ENCODE peak calls at places on chromosomes 7 and 10, in four cellular contexts. T is upper lobe of left lung, K is psoas muscle, E is A673. M is an unnamed sample.

GRCh38 chr10:63713191-63714144 is 192.3 kb downstream of the REEP3 start:
- DNase-seq in T (peak; percentile 40), K (peak; percentile 84), E (peak; percentile 99), M (peak; percentile 83)

GRCh38 chr7:158740013-158740656 is 35.5 kb upstream of the NCAPG2 start:
- DNase-seq in T (peak; percentile 76), K (no peak), E (no peak), M (no peak)

GRCh38 chr10:76430330-76430729 is 998.9 kb downstream of the LRMDA start:
- DNase-seq in T (no peak), K (no peak), E (no peak), M (no peak)

GRCh38 chr10:123009105-123009805 is 449 bp downstream of the ACADSB start:
- DNase-seq in T (peak; percentile 24), K (peak; percentile 60), E (peak; percentile 7), M (peak; percentile 58)

GRCh38 chr10:75565286-75566251 is 134.1 kb downstream of the LRMDA start:
- DNase-seq in T (peak; percentile 55), K (no peak), E (no peak), M (no peak)

GRCh38 chr10:102802920-102803534 is 34.2 kb downstream of the CYP17A1 start:
- DNase-seq in T (peak; percentile 73), K (peak; percentile 66), E (peak; percentile 62), M (no peak)

GRCh38 chr10:72426982-72427381 is 72.3 kb upstream of the DNAJB12 start:
- DNase-seq in T (no peak), K (no peak), E (peak; percentile 69), M (no peak)

GRCh38 chr10:17025444-17026295 is 103.9 kb downstream of the CUBN start:
- DNase-seq in T (peak; percentile 44), K (no peak), E (peak; percentile 66), M (no peak)

GRCh38 chr10:90927293-90927692 is 6.4 kb upstream of the ANKRD1 start:
- DNase-seq in T (no peak), K (no peak), E (no peak), M (no peak)

GRCh38 chr7:148503900-148504487 is 86.6 kb upstream of the C7orf33 start:
- DNase-seq in T (no peak), K (no peak), E (peak; percentile 57), M (peak; percentile 20)

GRCh38 chr7:41217306-41217705 is 485.6 kb downstream of the INHBA start:
- DNase-seq in T (no peak), K (no peak), E (no peak), M (no peak)

GRCh38 chr7:51013218-51013786 is 230.6 kb upstream of the GRB10 start:
- DNase-seq in T (no peak), K (no peak), E (no peak), M (no peak)

GRCh38 chr10:71302451-71302850 is 16.6 kb upstream of the SLC29A3 start:
- DNase-seq in T (no peak), K (no peak), E (no peak), M (peak; percentile 18)

GRCh38 chr10:72259491-72260214 is 14.1 kb upstream of the DDIT4 start:
- DNase-seq in T (no peak), K (no peak), E (peak; percentile 75), M (no peak)

GRCh38 chr7:157276731-157277562 is 59.9 kb upstream of the DNAJB6 start:
- DNase-seq in T (no peak), K (peak; percentile 65), E (peak; percentile 85), M (peak; percentile 49)

DNA sequence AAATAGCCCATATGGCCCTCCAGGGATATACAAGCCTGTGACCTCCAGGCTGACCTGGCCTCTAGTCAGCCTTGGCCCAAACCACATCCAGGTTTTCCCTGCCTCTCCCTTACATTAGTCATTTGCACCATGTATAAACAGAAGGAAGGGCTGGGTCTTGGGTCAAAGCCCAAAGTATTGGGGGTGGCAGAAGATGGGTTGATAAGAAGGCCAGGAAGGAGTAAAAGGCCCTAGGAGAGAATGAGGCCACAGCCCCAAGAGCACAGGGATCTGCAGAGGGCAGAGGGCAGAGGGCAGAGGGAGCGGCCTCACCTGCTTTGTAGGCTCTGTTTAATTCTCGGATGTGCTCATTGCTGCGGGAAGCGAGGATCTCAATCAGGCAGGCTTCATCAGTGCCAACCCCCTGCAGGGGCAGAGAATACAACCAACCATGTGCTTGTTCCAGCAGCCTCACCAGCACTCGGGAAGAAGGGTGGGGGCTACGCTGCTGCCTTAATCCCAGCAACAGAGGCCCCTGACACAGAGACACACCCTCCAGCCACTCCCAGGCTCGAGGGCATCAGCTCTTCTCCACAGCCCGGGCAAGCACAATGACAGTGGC is 31.3 kb downstream of the PLAC9 start:
- DNase-seq in T (no peak), K (no peak), E (no peak), M (peak; percentile 58)
- H3K4me1 ChIP-seq in T (peaks cover 43% of the 10 kb centered on the region), K (peaks cover 66% of the 10 kb centered on the region), E (peaks cover 33% of the 10 kb centered on the region), M (peaks cover 21% of the 10 kb centered on the region)

DNA sequence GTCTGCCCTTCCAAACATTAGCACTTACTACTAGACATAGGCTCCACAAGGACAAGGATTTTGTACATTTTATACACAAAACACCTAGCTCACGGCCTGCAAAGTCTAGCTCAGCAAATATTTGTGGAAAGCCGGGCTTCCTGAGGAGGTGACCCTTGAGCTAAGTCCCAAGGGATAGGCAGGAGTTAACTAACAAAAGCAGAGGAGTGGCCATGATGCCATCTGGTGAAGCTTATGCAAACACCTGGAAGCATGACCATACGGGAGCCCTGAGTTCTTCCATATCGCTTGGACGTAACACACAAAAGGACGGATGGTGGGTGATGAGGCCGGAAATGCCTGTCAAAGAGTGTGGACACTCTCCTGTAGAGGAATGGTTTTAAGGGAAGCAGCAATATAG is 25.9 kb upstream of the YAE1 start:
- DNase-seq in T (no peak), K (no peak), E (no peak), M (peak; percentile 27)
- TF ChIP-seq CTCF in T (no peak), K (no peak), E (no peak), M (no peak)

GRCh38 chr7:55147101-55147500 is 128.3 kb downstream of the EGFR start:
- DNase-seq in T (no peak), K (no peak), E (no peak), M (no peak)

GRCh38 chr7:55144955-55145342 is 126.1 kb downstream of the EGFR start:
- DNase-seq in T (no peak), K (no peak), E (no peak), M (no peak)

GRCh38 chr7:55145606-55146005 is 126.8 kb downstream of the EGFR start:
- DNase-seq in T (no peak), K (no peak), E (no peak), M (no peak)

GRCh38 chr7:55142919-55143600 is 124.2 kb downstream of the EGFR start:
- DNase-seq in T (no peak), K (no peak), E (no peak), M (no peak)

GRCh38 chr7:55144333-55144954 is 125.6 kb downstream of the EGFR start:
- DNase-seq in T (no peak), K (no peak), E (peak; percentile 21), M (no peak)
- H3K36me3 ChIP-seq in T (peaks cover 54% of the 10 kb centered on the region), K (no peaks in the 10 kb centered on the region), E (no peaks in the 10 kb centered on the region), M (no peaks in the 10 kb centered on the region)

GRCh38 chr10:86658751-86659150 is 4.4 kb downstream of the OPN4 start:
- DNase-seq in T (no peak), K (no peak), E (no peak), M (no peak)
- H3K4me1 ChIP-seq in T (no peaks in the 10 kb centered on the region), K (peaks cover 27% of the 10 kb centered on the region), E (no peaks in the 10 kb centered on the region), M (no peaks in the 10 kb centered on the region)

GRCh38 chr10:29858352-29859267 is 200.8 kb downstream of the JCAD start:
- DNase-seq in T (peak; percentile 70), K (peak; percentile 86), E (peak; percentile 58), M (peak; percentile 69)
- TF ChIP-seq CTCF in T (peak; percentile 68), K (peak; percentile 68), E (peak; percentile 57), M (peak; percentile 52)

DNA sequence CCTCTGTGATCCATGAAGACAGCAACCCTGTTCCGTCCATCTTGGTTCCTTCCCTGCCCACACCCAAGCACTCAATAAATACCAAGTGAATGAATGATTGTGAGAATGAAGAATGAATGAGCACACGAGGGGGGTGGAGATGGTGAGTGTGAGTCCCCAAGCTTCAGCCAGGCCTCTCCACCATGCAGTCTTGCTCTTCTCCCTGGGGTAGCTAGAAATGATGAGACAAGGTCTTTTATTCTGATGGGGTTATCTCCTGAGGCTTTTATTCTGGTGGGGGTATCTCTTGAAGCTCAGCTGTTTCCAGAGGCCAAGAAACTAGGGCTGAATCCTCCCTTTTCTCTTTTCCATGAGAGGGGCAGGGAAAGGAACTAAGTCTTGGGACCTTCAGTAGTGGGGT is 57.0 kb downstream of the ELFN1 start:
- DNase-seq in T (no peak), K (no peak), E (no peak), M (no peak)
- H3K36me3 ChIP-seq in T (no peaks in the 10 kb centered on the region), K (no peaks in the 10 kb centered on the region), E (no peaks in the 10 kb centered on the region), M (no peaks in the 10 kb centered on the region)

GRCh38 chr7:99127636-99128035 is 16.3 kb downstream of the SMURF1 start:
- DNase-seq in T (no peak), K (no peak), E (no peak), M (no peak)
- H3K4me1 ChIP-seq in T (peaks cover 68% of the 10 kb centered on the region), K (peaks cover 43% of the 10 kb centered on the region), E (peaks cover 4% of the 10 kb centered on the region), M (peaks cover 46% of the 10 kb centered on the region)

GRCh38 chr10:106355450-106355849 is 809.1 kb downstream of the SORCS1 start:
- DNase-seq in T (no peak), K (no peak), E (peak; percentile 36), M (no peak)
- TF ChIP-seq CTCF in T (no peak), K (no peak), E (peak; percentile 66), M (no peak)

GRCh38 chr10:43026039-43026973 is 50.6 kb upstream of the RET start:
- DNase-seq in T (no peak), K (no peak), E (no peak), M (no peak)

GRCh38 chr10:43027331-43027955 is 49.4 kb upstream of the RET start:
- DNase-seq in T (no peak), K (no peak), E (no peak), M (no peak)

GRCh38 chr10:43028143-43028542 is 48.7 kb upstream of the RET start:
- DNase-seq in T (no peak), K (no peak), E (no peak), M (no peak)

GRCh38 chr10:43024524-43024923 is 52.3 kb upstream of the RET start:
- DNase-seq in T (no peak), K (no peak), E (no peak), M (no peak)

GRCh38 chr10:43024942-43025700 is 51.7 kb upstream of the RET start:
- DNase-seq in T (no peak), K (no peak), E (no peak), M (no peak)
- H3K36me3 ChIP-seq in T (no peaks in the 10 kb centered on the region), K (no peaks in the 10 kb centered on the region), E (no peaks in the 10 kb centered on the region), M (no peaks in the 10 kb centered on the region)

GRCh38 chr10:1056326-1057105 is at the start of gene WDR37:
- DNase-seq in T (peak; percentile 85), K (peak; percentile 95), E (peak; percentile 87), M (peak; percentile 93)
- H3K4me1 ChIP-seq in T (peaks cover 32% of the 10 kb centered on the region), K (peaks cover 50% of the 10 kb centered on the region), E (peaks cover 24% of the 10 kb centered on the region), M (peaks cover 19% of the 10 kb centered on the region)